ENCODE peak calls at places on chromosome 19, in five cellular contexts. K is psoas muscle, I is AG09309, F is stomach, V is mucosa of descending colon. E is an unnamed sample.

GRCh38 chr19:11982526-11982925 is 17.7 kb downstream of the ZNF763 start:
- DNase-seq in I (no peak), V (no peak), K (no peak), F (no peak), E (no peak)

GRCh38 chr19:1510442-1510806 is 2.4 kb downstream of the ADAMTSL5 start:
- DNase-seq in K (no peak), V (no peak), F (no peak), I (no peak), E (no peak)

GRCh38 chr19:14683439-14683838 is 6.4 kb upstream of the ZNF333 start:
- DNase-seq in K (no peak), F (no peak), V (no peak), I (no peak), E (no peak)

GRCh38 chr19:7578127-7578526 is 17.5 kb upstream of the CAMSAP3 start:
- DNase-seq in K (no peak), I (no peak), V (no peak), F (no peak), E (no peak)

GRCh38 chr19:56637976-56638555 is 4.9 kb upstream of the SMIM17 start:
- DNase-seq in V (no peak), F (peak; percentile 28), K (peak; percentile 50), I (peak; percentile 1), E (peak; percentile 62)

GRCh38 chr19:38893341-38893771 is 6.1 kb downstream of the SIRT2 start:
- DNase-seq in V (no peak), K (peak; percentile 51), I (no peak), F (no peak), E (no peak)

GRCh38 chr19:15101479-15102082 is 5.6 kb upstream of the SYDE1 start:
- DNase-seq in F (peak; percentile 52), I (no peak), K (no peak), V (no peak), E (peak; percentile 59)

GRCh38 chr19:54806516-54806838 is 3.1 kb downstream of the KIR2DL4 start:
- DNase-seq in I (no peak), F (no peak), K (no peak), V (no peak), E (no peak)

GRCh38 chr19:14516048-14516534 is 2.1 kb downstream of the DNAJB1 start:
- DNase-seq in F (no peak), I (no peak), K (no peak), V (peak; percentile 62), E (peak; percentile 4)

GRCh38 chr19:13996928-13997636 is 9.0 kb downstream of the RFX1 start:
- DNase-seq in K (peak; percentile 9), V (peak; percentile 45), I (no peak), F (no peak), E (peak; percentile 7)

GRCh38 chr19:34341935-34342680 is 22.9 kb upstream of the GPI start:
- DNase-seq in I (no peak), F (no peak), V (no peak), K (no peak), E (no peak)

GRCh38 chr19:58182577-58182988 is 278 bp upstream of the ZNF274 start:
- DNase-seq in K (no peak), F (no peak), I (peak; percentile 59), V (no peak), E (peak; percentile 95)

GRCh38 chr19:6572217-6572616 is 18.7 kb downstream of the CD70 start:
- DNase-seq in V (no peak), K (no peak), I (no peak), F (no peak), E (no peak)

GRCh38 chr19:48415395-48415794 is 21.9 kb downstream of the GRIN2D start:
- DNase-seq in I (no peak), K (peak; percentile 78), V (peak; percentile 90), F (peak; percentile 78), E (peak; percentile 80)

GRCh38 chr19:3058009-3058820 is 4.1 kb downstream of the TLE5 start:
- DNase-seq in V (no peak), K (no peak), F (no peak), I (no peak), E (no peak)

GRCh38 chr19:41341669-41342490 is 11.8 kb downstream of the TGFB1 start:
- DNase-seq in V (peak; percentile 46), K (no peak), F (peak; percentile 72), I (no peak), E (no peak)
- TF ChIP-seq CTCF in V (no peak), K (no peak), F (no peak), I (no peak), E (peak; percentile 23)

GRCh38 chr19:4208385-4209094 is 20.8 kb upstream of the EBI3 start:
- DNase-seq in I (no peak), K (no peak), V (no peak), F (no peak), E (peak; percentile 56)
- TF ChIP-seq CTCF in I (peak; percentile 76), K (peak; percentile 13), V (no peak), F (no peak), E (peak; percentile 73)

GRCh38 chr19:37172368-37173366 is at the start of gene ZNF585A:
- DNase-seq in K (peak; percentile 91), I (peak; percentile 91), V (peak; percentile 93), F (peak; percentile 93), E (peak; percentile 85)
- TF ChIP-seq CTCF in K (peak; percentile 24), I (peak; percentile 19), V (peak; percentile 38), F (no peak), E (peak; percentile 30)

GRCh38 chr19:32251634-32252332 is 93.6 kb upstream of the ZNF507 start:
- DNase-seq in V (no peak), F (no peak), K (no peak), I (no peak), E (no peak)

GRCh38 chr19:32241957-32242710 is 103.3 kb upstream of the ZNF507 start:
- DNase-seq in I (no peak), K (no peak), V (no peak), F (no peak), E (no peak)

GRCh38 chr19:32240316-32240715 is 105.1 kb upstream of the ZNF507 start:
- DNase-seq in I (no peak), K (no peak), F (no peak), V (no peak), E (no peak)

DNA sequence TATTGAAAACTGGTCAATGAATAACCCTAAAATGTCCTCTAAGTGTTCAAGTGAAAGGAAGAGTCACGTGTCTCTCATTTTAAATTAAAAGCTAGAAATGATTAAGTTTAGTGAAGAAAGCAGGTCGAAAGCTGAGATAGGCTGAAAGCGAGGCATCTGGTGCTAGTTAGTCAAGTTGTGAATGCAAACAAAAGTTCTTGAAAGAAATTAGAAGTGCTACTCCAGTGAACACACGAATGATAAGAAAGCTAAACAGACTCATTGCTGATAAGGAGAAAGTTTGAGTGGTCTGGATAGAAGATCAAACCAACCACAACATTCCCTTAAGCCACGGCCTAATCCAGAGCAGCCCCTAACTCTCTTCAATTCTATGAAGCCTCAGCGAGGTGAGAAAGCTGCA is 99.4 kb upstream of the ZNF507 start:
- DNase-seq in F (no peak), V (no peak), K (no peak), I (no peak), E (no peak)
- TF ChIP-seq CTCF in F (no peak), V (no peak), K (no peak), I (no peak), E (no peak)

GRCh38 chr19:50224986-50225747 is 21.7 kb downstream of the MYH14 start:
- DNase-seq in V (no peak), F (no peak), K (peak; percentile 45), I (no peak), E (no peak)
- TF ChIP-seq CTCF in V (no peak), F (no peak), K (peak; percentile 4), I (no peak), E (no peak)

GRCh38 chr19:426725-427445 is 17.9 kb upstream of the C2CD4C start:
- DNase-seq in V (no peak), K (no peak), F (no peak), I (no peak), E (no peak)
- TF ChIP-seq CTCF in V (no peak), K (no peak), F (no peak), I (no peak), E (no peak)

DNA sequence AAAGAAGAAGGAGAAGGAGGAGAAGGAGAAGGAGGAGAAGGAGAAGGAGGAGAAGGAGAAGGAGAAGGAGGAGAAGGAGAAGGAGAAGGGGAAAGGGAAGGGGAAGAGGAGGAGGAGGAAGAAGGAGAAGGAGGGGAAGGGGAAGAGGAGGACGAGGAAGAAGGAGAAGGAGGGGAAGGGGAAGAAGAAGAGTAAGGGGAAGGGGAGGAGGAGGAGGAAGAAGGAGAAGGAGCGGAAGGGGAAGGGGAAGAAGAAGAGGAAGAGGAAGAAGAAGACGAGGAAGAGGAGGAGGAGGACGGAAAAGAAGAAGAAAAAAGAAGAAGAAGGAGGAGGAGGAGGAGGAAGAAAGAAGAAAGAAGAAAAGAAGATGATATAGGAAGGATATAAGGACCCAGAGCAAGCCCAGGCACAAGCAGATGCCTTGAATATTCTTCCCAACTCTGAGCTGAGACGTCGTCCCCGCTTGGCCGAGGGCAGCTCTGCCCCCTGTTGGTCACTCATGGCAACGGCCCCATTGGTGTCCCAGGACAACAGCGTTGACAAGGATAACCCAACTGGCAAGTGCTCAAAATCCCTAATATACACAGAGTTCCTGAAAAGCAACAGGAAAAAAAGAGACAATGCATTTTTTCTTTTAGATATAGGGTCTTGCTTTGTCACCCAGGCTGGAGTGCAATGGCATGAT is 30.6 kb upstream of the IGSF23 start:
- DNase-seq in F (no peak), I (no peak), K (peak; percentile 17), V (no peak), E (peak; percentile 21)
- TF ChIP-seq CTCF in F (peak; percentile 37), I (peak; percentile 80), K (peak; percentile 48), V (peak; percentile 56), E (peak; percentile 55)

DNA sequence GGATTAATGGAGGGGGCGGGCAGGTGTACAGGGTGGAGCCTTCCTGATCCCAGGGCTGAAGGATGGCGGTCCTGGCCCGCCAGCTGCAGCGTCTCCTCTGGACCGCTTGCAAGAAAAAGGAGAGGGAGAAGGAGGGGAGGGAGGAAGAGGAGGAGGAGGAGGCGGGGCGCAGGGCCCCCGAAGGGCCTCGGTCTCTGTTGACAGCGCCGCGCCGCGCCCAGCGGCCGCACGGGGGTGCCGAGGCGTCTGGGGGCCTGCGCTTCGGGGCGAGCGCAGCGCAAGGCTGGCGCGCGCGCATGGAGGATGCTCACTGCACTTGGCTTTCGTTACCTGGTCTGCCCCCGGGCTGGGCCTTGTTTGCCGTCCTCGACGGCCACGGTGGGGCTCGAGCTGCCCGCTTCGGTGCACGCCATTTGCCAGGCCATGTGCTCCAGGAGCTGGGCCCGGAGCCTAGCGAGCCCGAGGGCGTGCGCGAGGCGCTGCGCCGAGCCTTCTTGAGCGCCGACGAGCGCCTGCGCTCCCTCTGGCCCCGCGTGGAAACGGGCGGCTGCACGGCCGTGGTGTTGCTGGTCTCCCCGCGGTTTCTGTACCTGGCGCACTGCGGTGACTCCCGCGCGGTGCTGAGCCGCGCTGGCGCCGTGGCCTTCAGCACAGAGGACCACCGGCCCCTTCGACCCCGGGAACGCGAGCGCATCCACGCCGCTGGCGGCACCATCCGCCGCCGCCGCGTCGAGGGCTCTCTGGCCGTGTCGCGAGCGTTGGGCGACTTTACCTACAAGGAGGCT is at the start of gene PPM1N:
- DNase-seq in V (peak; percentile 75), K (no peak), F (no peak), I (no peak), E (peak; percentile 78)
- TF ChIP-seq CTCF in V (no peak), K (no peak), F (no peak), I (no peak), E (peak; percentile 48)